ENCODE peak calls at places on chromosomes 7 and 10, in ten cellular contexts. A is kidney, D is neuronal stem cell, R is GM23248, Y is fibroblast of lung, T is HCT116, L is astrocyte, P is IMR-90, U is mesendoderm, Q is H9. I is an unnamed sample.

GRCh38 chr7:18792866-18793595 is 297.5 kb downstream of the HDAC9 start:
- DNase-seq in A (no peak), D (no peak), R (no peak), Y (peak; percentile 66), T (no peak), L (peak; percentile 46), P (peak; percentile 79), U (peak; percentile 41), Q (no peak), I (no peak)

GRCh38 chr7:42549866-42550485 is 313.0 kb upstream of the GLI3 start:
- DNase-seq in A (no peak), D (no peak), R (peak; percentile 57), Y (no peak), T (no peak), L (no peak), P (no peak), U (no peak), Q (no peak), I (no peak)

GRCh38 chr7:11754933-11755332 is 77.1 kb downstream of the THSD7A start:
- DNase-seq in A (no peak), D (no peak), R (no peak), Y (no peak), T (no peak), L (no peak), P (no peak), U (no peak), Q (no peak), I (no peak)

GRCh38 chr7:3887071-3887691 is 586.1 kb downstream of the SDK1 start:
- DNase-seq in A (no peak), D (no peak), R (no peak), Y (no peak), T (no peak), L (no peak), P (no peak), U (peak; percentile 3), Q (no peak), I (no peak)

GRCh38 chr7:2530076-2530967 is 10.7 kb downstream of the LFNG start:
- DNase-seq in A (peak; percentile 82), D (no peak), R (peak; percentile 60), Y (peak; percentile 40), T (no peak), L (no peak), P (no peak), U (no peak), Q (no peak), I (peak; percentile 80)

GRCh38 chr10:72087392-72087968 is 871 bp downstream of the SPOCK2 start:
- DNase-seq in A (peak; percentile 79), D (no peak), R (no peak), Y (no peak), T (no peak), L (no peak), P (no peak), U (no peak), Q (peak; percentile 32), I (peak; percentile 33)

GRCh38 chr10:33306126-33306525 is 28.3 kb downstream of the NRP1 start:
- DNase-seq in A (no peak), D (peak; percentile 33), R (no peak), Y (peak; percentile 65), T (no peak), L (peak; percentile 58), P (peak; percentile 59), U (no peak), Q (no peak), I (no peak)

GRCh38 chr10:131435232-131435631 is 123.7 kb upstream of the TCERG1L start:
- DNase-seq in A (peak; percentile 36), D (no peak), R (no peak), Y (no peak), T (no peak), L (no peak), P (no peak), U (no peak), Q (no peak), I (no peak)

GRCh38 chr10:133258818-133259602 is 17.7 kb downstream of the ADAM8 start:
- DNase-seq in A (peak; percentile 88), D (no peak), R (peak; percentile 100), Y (peak; percentile 99), T (peak; percentile 81), L (peak; percentile 99), P (peak; percentile 100), U (no peak), Q (no peak), I (peak; percentile 93)

GRCh38 chr10:33602278-33602677 is 267.8 kb upstream of the NRP1 start:
- DNase-seq in A (no peak), D (no peak), R (no peak), Y (no peak), T (no peak), L (no peak), P (no peak), U (no peak), Q (no peak), I (no peak)

GRCh38 chr10:131310054-131310903 is 1.2 kb downstream of the TCERG1L start:
- DNase-seq in A (no peak), D (no peak), R (peak; percentile 25), Y (no peak), T (no peak), L (no peak), P (no peak), U (peak; percentile 55), Q (peak; percentile 27), I (no peak)

GRCh38 chr10:59877191-59877671 is 29.1 kb downstream of the CCDC6 start:
- DNase-seq in A (no peak), D (no peak), R (peak; percentile 68), Y (peak; percentile 85), T (no peak), L (peak; percentile 79), P (peak; percentile 78), U (no peak), Q (no peak), I (no peak)

GRCh38 chr10:97869091-97870042 is 19.7 kb downstream of the GOLGA7B start:
- DNase-seq in A (peak; percentile 90), D (peak; percentile 32), R (peak; percentile 94), Y (peak; percentile 82), T (peak; percentile 84), L (peak; percentile 72), P (peak; percentile 67), U (peak; percentile 95), Q (peak; percentile 86), I (peak; percentile 87)

GRCh38 chr7:79968249-79968648 is 166.4 kb upstream of the GNAI1 start:
- DNase-seq in A (no peak), D (no peak), R (no peak), Y (no peak), T (no peak), L (peak; percentile 7), P (no peak), U (peak; percentile 2), Q (no peak), I (no peak)

GRCh38 chr10:119281581-119282071 is 74.3 kb downstream of the GRK5 start:
- DNase-seq in A (peak; percentile 84), D (no peak), R (peak; percentile 26), Y (peak; percentile 32), T (no peak), L (peak; percentile 16), P (no peak), U (no peak), Q (no peak), I (no peak)
- H3K9ac ChIP-seq in A (no peak overlapping the region), D (no peak overlapping the region), R (no peak overlapping the region), Y (no peak overlapping the region), T (no peak overlapping the region), L (no peak overlapping the region), P (no peak overlapping the region), U (no peak overlapping the region), Q (no peak overlapping the region), I (no peak overlapping the region)

GRCh38 chr7:14836571-14837189 is 65.9 kb downstream of the DGKB start:
- DNase-seq in A (peak; percentile 35), D (peak; percentile 15), R (peak; percentile 90), Y (peak; percentile 80), T (peak; percentile 10), L (peak; percentile 72), P (peak; percentile 75), U (peak; percentile 95), Q (peak; percentile 80), I (no peak)
- H3K9ac ChIP-seq in A (no peak overlapping the region), D (no peak overlapping the region), R (peak overlapping the region; percentile 50), Y (no peak overlapping the region), T (no peak overlapping the region), L (peak overlapping the region; percentile 45), P (no peak overlapping the region), U (no peak overlapping the region), Q (no peak overlapping the region), I (no peak overlapping the region)

GRCh38 chr7:47520408-47520807 is 61.5 kb downstream of the TNS3 start:
- DNase-seq in A (peak; percentile 67), D (no peak), R (peak; percentile 89), Y (peak; percentile 95), T (no peak), L (peak; percentile 94), P (peak; percentile 85), U (no peak), Q (no peak), I (no peak)
- H3K9ac ChIP-seq in A (no peak overlapping the region), D (no peak overlapping the region), R (peak overlapping the region; percentile 63), Y (no peak overlapping the region), T (no peak overlapping the region), L (peak overlapping the region; percentile 56), P (peak overlapping the region; percentile 7), U (no peak overlapping the region), Q (no peak overlapping the region), I (no peak overlapping the region)

GRCh38 chr10:61995093-61995492 is 93.6 kb downstream of the ARID5B start:
- DNase-seq in A (no peak), D (no peak), R (no peak), Y (no peak), T (no peak), L (no peak), P (no peak), U (no peak), Q (no peak), I (no peak)

GRCh38 chr10:61992059-61992460 is 90.6 kb downstream of the ARID5B start:
- DNase-seq in A (no peak), D (no peak), R (peak; percentile 53), Y (peak; percentile 54), T (no peak), L (peak; percentile 49), P (peak; percentile 34), U (no peak), Q (no peak), I (no peak)

GRCh38 chr10:61992683-61993629 is 91.5 kb downstream of the ARID5B start:
- DNase-seq in A (no peak), D (no peak), R (peak; percentile 93), Y (peak; percentile 92), T (no peak), L (peak; percentile 93), P (peak; percentile 88), U (no peak), Q (no peak), I (no peak)

GRCh38 chr10:61994404-61995031 is 93.0 kb downstream of the ARID5B start:
- DNase-seq in A (no peak), D (peak; percentile 3), R (no peak), Y (no peak), T (no peak), L (no peak), P (no peak), U (no peak), Q (no peak), I (no peak)

DNA sequence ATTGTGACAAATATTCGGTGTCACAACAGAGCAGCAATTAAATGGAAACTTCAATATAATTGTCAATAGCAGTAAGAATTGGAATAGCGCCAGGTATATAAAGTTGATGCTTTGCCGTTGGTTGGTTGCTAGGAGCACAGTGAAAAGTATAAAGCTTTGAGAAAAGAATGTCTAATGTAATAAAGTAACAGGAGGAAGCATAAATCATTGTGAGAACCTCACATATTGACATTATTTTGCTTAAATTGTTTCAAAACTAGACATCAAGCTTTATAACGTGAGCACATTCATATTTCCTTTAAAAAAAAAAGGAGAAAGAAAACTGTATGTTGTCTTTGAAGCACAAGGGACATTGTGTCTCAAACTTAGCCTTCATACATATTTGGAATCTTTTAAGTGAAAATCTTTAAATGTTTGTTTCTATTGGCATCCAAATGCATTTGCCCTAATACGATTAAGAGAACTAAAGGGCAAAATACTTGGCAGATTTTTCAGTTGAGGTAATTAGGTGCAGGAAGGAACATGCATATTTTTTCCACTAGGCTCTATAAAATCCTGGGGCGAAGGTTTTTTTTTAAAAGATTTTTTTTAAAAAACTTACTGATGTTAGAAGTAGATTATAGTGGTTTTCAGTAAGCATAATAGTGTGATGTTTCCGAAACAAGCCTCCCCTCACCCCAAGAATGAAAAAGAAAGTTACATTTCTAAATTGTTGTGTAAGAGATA is 92.3 kb downstream of the ARID5B start:
- DNase-seq in A (no peak), D (no peak), R (peak; percentile 59), Y (peak; percentile 56), T (no peak), L (peak; percentile 44), P (no peak), U (no peak), Q (no peak), I (no peak)
- H3K9ac ChIP-seq in A (no peak overlapping the region), D (no peak overlapping the region), R (peak overlapping the region; percentile 85), Y (peak overlapping the region; percentile 61), T (no peak overlapping the region), L (peak overlapping the region; percentile 62), P (no peak overlapping the region), U (no peak overlapping the region), Q (no peak overlapping the region), I (no peak overlapping the region)